ENCODE peak calls at places on chromosomes 1 and 21, in seven cellular contexts. Z is lower lobe of right lung, U is tibial artery, A is cardiac fibroblast, W is H7, R is upper lobe of right lung, V is coronary artery. H is an unnamed sample.
A peak's percentile ranks its signal among the peaks of the same experiment; 100 is the strongest.

GRCh38 chr1:168454211-168454815 is 89.5 kb downstream of the XCL2 start:
- DNase-seq in Z (no peak), U (no peak), A (no peak), W (no peak), R (no peak), V (no peak), H (no peak)

GRCh38 chr1:84698151-84698651 is 7.9 kb upstream of the SSX2IP start:
- DNase-seq in Z (no peak), U (no peak), A (peak; percentile 89), W (no peak), R (no peak), V (no peak), H (no peak)

GRCh38 chr1:14742181-14742980 is 143.9 kb downstream of the KAZN start:
- DNase-seq in Z (no peak), U (no peak), A (peak; percentile 93), W (no peak), R (no peak), V (no peak), H (no peak)

GRCh38 chr1:178629549-178630154 is 95.4 kb upstream of the RALGPS2 start:
- DNase-seq in Z (no peak), U (no peak), A (no peak), W (no peak), R (no peak), V (no peak), H (no peak)

GRCh38 chr1:215648957-215649356 is 81.9 kb downstream of the KCTD3 start:
- DNase-seq in Z (no peak), U (no peak), A (no peak), W (no peak), R (no peak), V (no peak), H (no peak)

GRCh38 chr1:149843302-149844041 is 55.9 kb upstream of the BOLA1 start:
- DNase-seq in Z (no peak), U (no peak), A (no peak), W (no peak), R (no peak), V (no peak), H (no peak)

GRCh38 chr1:200564319-200564718 is 56.2 kb downstream of the KIF14 start:
- DNase-seq in Z (no peak), U (no peak), A (no peak), W (no peak), R (no peak), V (no peak), H (no peak)

GRCh38 chr1:7521803-7522202 is 249.3 kb upstream of the VAMP3 start:
- DNase-seq in Z (no peak), U (no peak), A (no peak), W (no peak), R (peak; percentile 22), V (no peak), H (no peak)

GRCh38 chr21:45877821-45878469 is 103.6 kb upstream of the COL6A1 start:
- DNase-seq in Z (peak; percentile 16), U (no peak), A (peak; percentile 30), W (no peak), R (no peak), V (no peak), H (no peak)

GRCh38 chr1:29123871-29124365 is at the start of gene TMEM200B:
- DNase-seq in Z (no peak), U (no peak), A (no peak), W (peak; percentile 88), R (no peak), V (peak; percentile 81), H (peak; percentile 19)

GRCh38 chr1:219659682-219660081 is 46.8 kb upstream of the ZC3H11B start:
- DNase-seq in Z (no peak), U (no peak), A (peak; percentile 49), W (peak; percentile 2), R (no peak), V (no peak), H (no peak)

GRCh38 chr1:33661791-33662190 is 189.3 kb downstream of the ZSCAN20 start:
- DNase-seq in Z (no peak), U (no peak), A (no peak), W (no peak), R (no peak), V (no peak), H (no peak)

GRCh38 chr1:215380566-215380965 is 186.5 kb upstream of the KCTD3 start:
- DNase-seq in Z (no peak), U (no peak), A (no peak), W (no peak), R (no peak), V (no peak), H (no peak)

GRCh38 chr1:56468472-56468871 is 110.9 kb downstream of the PLPP3 start:
- DNase-seq in Z (no peak), U (no peak), A (no peak), W (no peak), R (no peak), V (no peak), H (no peak)
- H3K4me3 ChIP-seq in Z (no peak overlapping the region), U (no peak overlapping the region), A (no peak overlapping the region), W (no peak overlapping the region), R (no peak overlapping the region), V (no peak overlapping the region), H (no peak overlapping the region)

GRCh38 chr1:40405812-40406211 is 32.3 kb downstream of the SMAP2 start:
- DNase-seq in Z (no peak), U (no peak), A (no peak), W (no peak), R (no peak), V (no peak), H (no peak)

GRCh38 chr1:40411294-40411693 is 37.8 kb downstream of the SMAP2 start:
- DNase-seq in Z (no peak), U (no peak), A (no peak), W (no peak), R (no peak), V (no peak), H (no peak)

GRCh38 chr1:40411843-40412242 is 38.3 kb downstream of the SMAP2 start:
- DNase-seq in Z (no peak), U (no peak), A (no peak), W (no peak), R (no peak), V (no peak), H (no peak)

GRCh38 chr1:40407453-40407852 is 33.9 kb downstream of the SMAP2 start:
- DNase-seq in Z (no peak), U (no peak), A (no peak), W (no peak), R (no peak), V (no peak), H (no peak)

DNA sequence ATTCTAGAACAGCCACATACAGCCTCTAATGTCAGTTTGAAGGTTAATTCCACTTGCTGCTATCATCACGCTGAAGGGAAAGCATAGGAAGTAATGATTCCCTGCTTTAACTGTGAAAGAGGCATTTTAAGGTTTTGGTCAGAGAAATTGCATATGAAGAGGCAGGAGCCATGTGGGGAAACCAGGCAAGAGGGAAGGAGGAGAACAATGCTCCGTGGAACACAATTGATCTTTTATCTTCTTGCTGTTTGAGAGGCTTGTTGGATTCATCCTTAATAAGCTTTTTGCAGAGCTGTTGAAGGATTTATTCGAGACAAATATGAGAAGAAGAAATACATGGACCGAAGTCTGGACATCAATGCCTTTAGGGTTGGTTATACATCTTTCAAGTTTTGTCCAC is 35.9 kb downstream of the SMAP2 start:
- DNase-seq in Z (no peak), U (no peak), A (no peak), W (no peak), R (no peak), V (no peak), H (no peak)
- H3K4me3 ChIP-seq in Z (no peak overlapping the region), U (no peak overlapping the region), A (no peak overlapping the region), W (no peak overlapping the region), R (no peak overlapping the region), V (no peak overlapping the region), H (no peak overlapping the region)

GRCh38 chr1:246681822-246682221 is 42.4 kb upstream of the SCCPDH start:
- DNase-seq in Z (no peak), U (no peak), A (peak; percentile 37), W (no peak), R (no peak), V (no peak), H (peak; percentile 75)
- H3K4me3 ChIP-seq in Z (no peak overlapping the region), U (no peak overlapping the region), A (no peak overlapping the region), W (no peak overlapping the region), R (no peak overlapping the region), V (no peak overlapping the region), H (no peak overlapping the region)

DNA sequence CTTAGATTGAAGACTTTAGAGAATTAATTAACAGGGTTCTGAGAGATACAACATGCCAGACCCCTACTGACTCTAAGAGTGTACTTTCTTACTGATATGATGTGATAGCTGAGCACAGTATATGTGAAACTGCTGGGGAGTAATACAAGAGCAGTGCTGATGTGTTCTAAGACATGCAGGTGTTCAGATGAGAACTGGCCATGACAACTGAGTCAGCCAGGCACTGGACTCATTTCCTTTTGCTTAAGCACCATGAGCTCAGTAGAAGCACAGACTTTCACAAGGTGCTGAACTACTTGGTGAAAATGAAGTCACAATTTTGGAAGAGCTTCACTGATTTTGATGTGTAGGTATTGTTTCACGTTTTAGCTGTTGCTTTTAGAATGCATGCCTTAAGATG is 15.9 kb upstream of the POGZ start:
- DNase-seq in Z (no peak), U (no peak), A (no peak), W (no peak), R (no peak), V (no peak), H (no peak)
- H3K4me3 ChIP-seq in Z (no peak overlapping the region), U (no peak overlapping the region), A (no peak overlapping the region), W (no peak overlapping the region), R (no peak overlapping the region), V (no peak overlapping the region), H (no peak overlapping the region)

GRCh38 chr1:6316240-6317100 is 55.6 kb upstream of the GPR153 start:
- DNase-seq in Z (no peak), U (no peak), A (no peak), W (no peak), R (no peak), V (no peak), H (no peak)

GRCh38 chr1:6322161-6322560 is 61.3 kb upstream of the GPR153 start:
- DNase-seq in Z (no peak), U (no peak), A (no peak), W (no peak), R (no peak), V (no peak), H (no peak)

GRCh38 chr1:6321205-6321604 is 60.3 kb upstream of the GPR153 start:
- DNase-seq in Z (no peak), U (no peak), A (no peak), W (no peak), R (no peak), V (no peak), H (no peak)

GRCh38 chr1:6313382-6314265 is 52.7 kb upstream of the GPR153 start:
- DNase-seq in Z (no peak), U (no peak), A (no peak), W (no peak), R (no peak), V (no peak), H (no peak)

DNA sequence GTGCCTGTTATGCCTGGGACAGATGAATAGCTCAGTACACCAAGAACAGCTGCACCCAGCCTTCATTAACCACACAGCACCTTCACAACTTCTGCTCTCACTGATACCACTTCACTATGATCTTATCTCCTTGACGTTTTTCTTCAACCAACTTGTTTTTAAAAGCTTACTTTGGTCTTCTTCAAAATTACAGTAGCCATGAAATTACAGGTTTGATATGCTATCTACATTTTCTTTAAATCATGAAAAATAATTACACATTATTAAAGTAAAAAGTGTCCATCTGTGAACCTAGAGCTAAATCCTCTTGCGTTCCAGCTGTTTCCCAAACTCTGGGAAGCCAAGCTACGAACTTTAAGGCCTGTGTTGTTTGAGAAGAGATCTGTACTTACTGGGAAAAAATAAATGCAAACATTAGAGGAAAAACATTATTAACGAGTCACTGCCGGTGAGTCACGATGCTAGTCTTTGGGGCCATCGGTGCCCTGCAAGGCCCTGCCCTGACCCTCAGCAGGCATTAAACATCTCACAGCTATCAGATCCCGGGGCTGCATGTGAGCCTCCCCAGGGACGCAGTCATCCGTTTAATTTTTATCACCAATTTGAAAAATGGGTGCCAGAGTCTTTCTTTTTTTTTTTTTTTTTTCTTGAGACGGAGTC is 56.3 kb upstream of the GPR153 start:
- DNase-seq in Z (no peak), U (no peak), A (no peak), W (no peak), R (no peak), V (no peak), H (no peak)
- H3K4me3 ChIP-seq in Z (no peak overlapping the region), U (no peak overlapping the region), A (no peak overlapping the region), W (no peak overlapping the region), R (no peak overlapping the region), V (no peak overlapping the region), H (no peak overlapping the region)

H was measured in left ventricle myocardium inferior.